ENCODE peak calls at places on chromosomes 16 and 17, in five cellular contexts. One of them, this sample, is unnamed.

GRCh38 chr17:6639651-6640535 is 618 bp downstream of the KIAA0753 start:
- DNase-seq in IMR-90: peak; percentile 38
- DNase-seq in H1: no peak
- DNase-seq in HepG2: no peak
- DNase-seq in A549: no peak
- DNase-seq in this sample: no peak

GRCh38 chr17:10003705-10004104 is 98.6 kb upstream of the RCVRN start:
- DNase-seq in IMR-90: no peak
- DNase-seq in A549: no peak
- DNase-seq in H1: no peak
- DNase-seq in HepG2: no peak
- DNase-seq in this sample: no peak

GRCh38 chr17:50364061-50364458 is 8.9 kb downstream of the MRPL27 start:
- DNase-seq in HepG2: no peak
- DNase-seq in H1: no peak
- DNase-seq in A549: no peak
- DNase-seq in IMR-90: no peak
- DNase-seq in this sample: no peak

GRCh38 chr16:12538667-12539081 is 265.0 kb downstream of the CPPED1 start:
- DNase-seq in IMR-90: no peak
- DNase-seq in HepG2: no peak
- DNase-seq in H1: no peak
- DNase-seq in A549: no peak
- DNase-seq in this sample: no peak

GRCh38 chr17:7380855-7381683 is at the start of gene TNK1:
- DNase-seq in IMR-90: no peak
- DNase-seq in HepG2: peak; percentile 24
- DNase-seq in H1: peak; percentile 82
- DNase-seq in A549: no peak
- DNase-seq in this sample: no peak

GRCh38 chr16:82995927-82996441 is 369.2 kb downstream of the CDH13 start:
- DNase-seq in IMR-90: peak; percentile 88
- DNase-seq in HepG2: no peak
- DNase-seq in H1: no peak
- DNase-seq in A549: no peak
- DNase-seq in this sample: no peak

GRCh38 chr16:79801550-79802090 is 201.1 kb upstream of the MAF start:
- DNase-seq in H1: no peak
- DNase-seq in A549: no peak
- DNase-seq in IMR-90: no peak
- DNase-seq in HepG2: no peak
- DNase-seq in this sample: no peak

GRCh38 chr17:27294689-27295630 is 1.0 kb downstream of the WSB1 start:
- DNase-seq in H1: no peak
- DNase-seq in IMR-90: peak; percentile 83
- DNase-seq in HepG2: peak; percentile 31
- DNase-seq in A549: peak; percentile 77
- DNase-seq in this sample: peak; percentile 24

GRCh38 chr17:17375826-17376225 is 72.7 kb downstream of the NT5M start:
- DNase-seq in HepG2: no peak
- DNase-seq in A549: no peak
- DNase-seq in H1: no peak
- DNase-seq in IMR-90: peak; percentile 52
- DNase-seq in this sample: no peak

GRCh38 chr17:64247836-64248235 is 15.2 kb downstream of the TEX2 start:
- DNase-seq in IMR-90: no peak
- DNase-seq in HepG2: no peak
- DNase-seq in A549: no peak
- DNase-seq in H1: no peak
- DNase-seq in this sample: no peak

GRCh38 chr17:28643979-28644781 is 778 bp downstream of the BLTP2 start:
- DNase-seq in A549: peak; percentile 83
- DNase-seq in H1: peak; percentile 60
- DNase-seq in IMR-90: peak; percentile 55
- DNase-seq in HepG2: peak; percentile 51
- DNase-seq in this sample: peak; percentile 31

GRCh38 chr17:18141210-18141803 is 32.8 kb downstream of the MYO15A start:
- DNase-seq in IMR-90: peak; percentile 55
- DNase-seq in H1: peak; percentile 58
- DNase-seq in A549: peak; percentile 65
- DNase-seq in HepG2: peak; percentile 30
- DNase-seq in this sample: no peak

GRCh38 chr17:11618861-11619566 is 20.7 kb downstream of the DNAH9 start:
- DNase-seq in IMR-90: no peak
- DNase-seq in HepG2: peak; percentile 58
- DNase-seq in A549: no peak
- DNase-seq in H1: no peak
- DNase-seq in this sample: no peak

GRCh38 chr17:72997559-72997958 is 94.9 kb downstream of the SLC39A11 start:
- DNase-seq in IMR-90: no peak
- DNase-seq in H1: no peak
- DNase-seq in HepG2: no peak
- DNase-seq in A549: no peak
- DNase-seq in this sample: no peak

GRCh38 chr16:88911148-88911945 is 44.9 kb upstream of the PABPN1L start:
- DNase-seq in H1: no peak
- DNase-seq in IMR-90: peak; percentile 15
- DNase-seq in A549: no peak
- DNase-seq in HepG2: no peak
- DNase-seq in this sample: no peak

GRCh38 chr17:78341559-78342437 is 18.1 kb downstream of the SOCS3 start:
- DNase-seq in H1: peak; percentile 80
- DNase-seq in HepG2: no peak
- DNase-seq in A549: peak; percentile 83
- DNase-seq in IMR-90: peak; percentile 74
- DNase-seq in this sample: no peak

GRCh38 chr16:68756250-68757051 is 19.4 kb downstream of the CDH1 start:
- DNase-seq in IMR-90: no peak
- DNase-seq in HepG2: no peak
- DNase-seq in H1: no peak
- DNase-seq in A549: no peak
- DNase-seq in this sample: peak; percentile 98

GRCh38 chr17:41404024-41404651 is 6.7 kb upstream of the KRT31 start:
- DNase-seq in A549: peak; percentile 77
- DNase-seq in HepG2: peak; percentile 95
- DNase-seq in IMR-90: peak; percentile 97
- DNase-seq in H1: no peak
- DNase-seq in this sample: peak; percentile 99

GRCh38 chr17:34287858-34288257 is 2.3 kb downstream of the CCL11 start:
- DNase-seq in IMR-90: no peak
- DNase-seq in HepG2: no peak
- DNase-seq in A549: no peak
- DNase-seq in H1: no peak
- DNase-seq in this sample: no peak

GRCh38 chr17:56085576-56086267 is 67.6 kb upstream of the ANKFN1 start:
- DNase-seq in IMR-90: no peak
- DNase-seq in A549: no peak
- DNase-seq in H1: no peak
- DNase-seq in HepG2: no peak
- DNase-seq in this sample: no peak
- TF ChIP-seq RAD21 in IMR-90: no peak
- TF ChIP-seq RAD21 in A549: no peak
- TF ChIP-seq RAD21 in H1: no peak
- TF ChIP-seq RAD21 in HepG2: no peak
- TF ChIP-seq RAD21 in this sample: no peak

DNA sequence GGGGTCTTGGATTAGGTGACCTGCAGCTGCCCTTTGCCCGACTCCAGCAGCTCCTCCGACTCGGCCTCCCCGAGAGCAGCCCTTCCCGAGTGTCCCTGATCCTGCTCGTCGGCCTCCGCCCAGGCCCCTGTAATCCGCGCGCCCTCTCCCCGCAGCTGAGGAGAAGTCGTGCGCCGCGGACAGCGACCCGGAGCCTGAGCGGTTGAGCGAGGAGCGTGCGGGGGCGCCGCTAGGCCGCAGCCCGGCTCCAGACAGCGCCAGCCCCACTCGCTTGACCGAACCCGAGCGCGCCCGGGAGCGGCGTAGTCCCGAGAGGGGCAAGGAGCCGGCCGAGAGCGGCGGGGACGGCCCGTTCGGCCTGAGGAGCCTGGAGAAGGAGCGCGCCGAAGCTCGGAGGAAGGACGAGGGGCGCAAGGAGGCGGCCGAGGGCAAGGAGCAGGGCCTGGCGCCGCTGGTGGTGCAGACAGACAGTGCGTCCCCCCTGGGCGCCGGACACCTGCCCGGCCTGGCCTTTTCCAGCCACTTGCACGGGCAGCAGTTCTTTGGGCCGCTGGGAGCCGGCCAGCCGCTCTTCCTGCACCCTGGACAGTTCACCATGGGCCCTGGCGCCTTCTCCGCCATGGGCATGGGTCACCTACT is 5.5 kb downstream of the TBX2 start:
- DNase-seq in HepG2: no peak
- DNase-seq in A549: no peak
- DNase-seq in IMR-90: peak; percentile 41
- DNase-seq in H1: peak; percentile 70
- DNase-seq in this sample: no peak
- TF ChIP-seq CTCF in HepG2: no peak
- TF ChIP-seq CTCF in A549: no peak
- TF ChIP-seq CTCF in IMR-90: no peak
- TF ChIP-seq CTCF in H1: no peak
- TF ChIP-seq CTCF in this sample: no peak

DNA sequence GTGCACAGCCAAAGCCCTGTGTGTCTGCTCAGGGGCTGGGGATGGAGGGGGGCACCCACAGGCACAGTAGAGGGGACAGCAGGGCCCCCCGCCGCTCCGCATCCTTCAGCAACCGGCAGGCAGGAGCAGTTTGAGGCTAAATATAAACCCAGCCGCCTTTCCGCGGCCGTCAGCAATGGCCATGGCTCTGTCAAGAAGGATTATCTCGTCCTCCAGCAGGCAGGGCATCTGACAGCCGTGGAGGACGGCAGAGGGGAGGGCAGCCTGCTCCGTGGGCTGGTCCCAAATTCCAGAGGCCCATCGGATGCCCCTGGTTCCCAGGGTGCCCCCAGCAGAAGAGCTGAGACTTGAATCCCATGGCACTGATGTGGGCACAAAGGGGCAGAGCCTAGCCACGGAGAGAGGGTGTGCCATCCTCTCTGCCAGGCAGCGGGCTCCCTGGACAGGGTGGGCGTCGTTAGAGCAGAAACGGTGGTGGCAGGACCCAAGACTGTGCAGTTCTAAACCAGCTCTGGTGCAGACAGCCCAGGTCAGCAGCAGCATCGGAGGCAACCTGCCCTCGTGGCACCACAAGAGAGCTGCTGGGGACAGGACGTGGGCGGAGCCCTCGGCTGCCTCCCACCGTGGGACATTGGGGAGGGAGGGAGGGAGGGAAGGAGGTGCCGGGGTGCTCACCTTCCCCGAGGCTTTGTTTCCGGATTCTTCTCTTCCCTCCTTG is 198.8 kb upstream of the CIBAR2 start:
- DNase-seq in IMR-90: no peak
- DNase-seq in HepG2: no peak
- DNase-seq in A549: no peak
- DNase-seq in H1: no peak
- DNase-seq in this sample: no peak
- TF ChIP-seq RAD21 in IMR-90: no peak
- TF ChIP-seq RAD21 in HepG2: no peak
- TF ChIP-seq RAD21 in A549: no peak
- TF ChIP-seq RAD21 in H1: no peak
- TF ChIP-seq RAD21 in this sample: no peak

DNA sequence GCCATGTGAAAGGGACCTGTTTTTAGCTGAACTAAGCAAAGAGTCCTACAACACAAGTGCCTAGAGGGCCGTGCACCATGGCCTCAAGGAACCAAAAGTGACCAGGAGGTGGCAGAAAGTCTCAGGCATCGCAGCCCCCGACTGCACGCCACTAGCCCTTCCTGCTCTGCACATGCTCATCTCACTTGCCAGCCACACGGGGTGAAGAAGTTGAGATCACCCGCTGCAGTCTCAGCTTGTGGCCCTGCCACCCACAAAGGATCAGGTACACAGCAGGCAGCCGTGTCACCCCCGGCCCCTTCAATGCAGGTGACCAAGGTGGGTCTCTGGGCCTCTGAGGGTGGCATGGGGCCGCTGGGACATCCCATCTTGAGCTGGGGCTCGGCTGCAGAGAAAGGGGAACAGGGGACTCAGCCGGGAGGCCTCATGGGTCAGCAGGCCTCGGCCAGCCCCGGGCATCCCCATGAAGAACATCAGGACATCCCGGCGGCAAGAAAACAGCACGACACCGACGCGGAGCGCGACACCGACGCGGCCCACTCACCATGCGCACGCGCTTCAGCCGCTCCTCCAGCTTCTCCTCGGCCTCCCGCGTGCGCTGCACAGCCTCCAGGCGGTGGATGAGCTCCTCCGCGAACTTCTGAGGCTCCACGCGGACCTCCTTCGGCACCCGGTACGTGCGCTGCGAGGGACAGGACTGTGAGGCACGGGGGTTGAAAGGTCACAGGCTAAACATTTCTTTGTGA is 21.0 kb downstream of the PDIA2 start:
- DNase-seq in H1: no peak
- DNase-seq in HepG2: no peak
- DNase-seq in IMR-90: no peak
- DNase-seq in A549: no peak
- DNase-seq in this sample: no peak
- TF ChIP-seq CTCF in H1: peak; percentile 26
- TF ChIP-seq CTCF in HepG2: peak; percentile 40
- TF ChIP-seq CTCF in IMR-90: no peak
- TF ChIP-seq CTCF in A549: no peak
- TF ChIP-seq CTCF in this sample: no peak

DNA sequence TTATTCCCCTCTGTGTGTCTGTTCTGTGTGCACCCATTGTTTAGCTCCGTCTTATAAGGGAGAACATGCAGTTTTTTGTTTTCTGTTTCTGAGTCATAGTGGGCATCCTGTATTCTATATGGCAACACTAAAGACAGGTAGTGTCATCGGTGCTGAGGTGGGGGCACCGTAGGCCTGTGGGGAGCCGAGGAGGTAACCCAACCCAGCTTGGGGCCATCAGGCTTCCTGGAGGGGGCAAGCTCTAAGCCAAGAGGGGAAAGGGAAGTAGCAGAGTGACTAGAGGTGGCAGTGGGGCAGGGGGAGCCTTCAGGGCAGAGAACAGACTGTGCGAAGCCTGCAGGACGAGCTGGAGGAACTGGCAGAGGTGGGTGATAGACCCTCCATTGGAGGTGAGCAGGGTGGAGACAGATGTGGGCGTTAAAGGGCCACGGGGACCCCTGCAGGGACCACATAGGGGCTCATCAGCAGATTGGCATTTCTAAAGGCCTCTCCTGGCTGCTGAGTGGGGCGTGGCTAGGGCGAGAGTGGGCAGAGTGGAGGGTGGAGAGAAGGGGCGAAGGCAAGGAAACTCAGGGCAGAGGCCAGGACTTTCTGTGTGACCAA is 36.5 kb downstream of the CPNE2 start:
- DNase-seq in H1: no peak
- DNase-seq in A549: no peak
- DNase-seq in HepG2: no peak
- DNase-seq in IMR-90: no peak
- DNase-seq in this sample: no peak
- TF ChIP-seq RAD21 in H1: no peak
- TF ChIP-seq RAD21 in A549: no peak
- TF ChIP-seq RAD21 in HepG2: no peak
- TF ChIP-seq RAD21 in IMR-90: no peak
- TF ChIP-seq RAD21 in this sample: no peak